ENCODE peak calls at places on chromosome 12, in eight cellular contexts. C is cardiac muscle cell, A is spleen, R is fibroblast of pulmonary artery, D is ovary, O is fibroblast of lung, L is cardiac fibroblast, E is NB4. N is an unnamed sample.

GRCh38 chr12:10618338-10618987 is 5.1 kb upstream of the MAGOHB start:
- DNase-seq in D (no peak), C (no peak), L (peak), O (peak), E (no peak), R (peak), A (no peak), N (peak)

GRCh38 chr12:56324196-56324595 is 8.4 kb upstream of the CNPY2 start:
- DNase-seq in E (no peak), L (no peak), R (no peak), O (no peak), A (peak), D (no peak), C (no peak), N (no peak)

GRCh38 chr12:93802698-93803097 is 125.5 kb downstream of the CRADD start:
- DNase-seq in C (peak), D (no peak), E (no peak), L (peak), O (peak), R (peak), A (no peak), N (peak)

GRCh38 chr12:123879691-123880090 is 92.9 kb downstream of the CCDC92 start:
- DNase-seq in L (no peak), O (no peak), D (no peak), A (no peak), E (no peak), R (no peak), C (no peak), N (no peak)

GRCh38 chr12:50520808-50521207 is 16.0 kb downstream of the DIP2B start:
- DNase-seq in L (no peak), O (no peak), D (peak), E (no peak), C (no peak), A (no peak), R (no peak), N (peak)

GRCh38 chr12:88960213-88960878 is 380.1 kb upstream of the KITLG start:
- DNase-seq in L (peak), C (peak), O (peak), A (no peak), R (peak), D (no peak), E (no peak), N (peak)

GRCh38 chr12:112996501-112996900 is 18.2 kb downstream of the OAS2 start:
- DNase-seq in A (no peak), C (no peak), E (no peak), R (no peak), D (no peak), O (no peak), L (no peak), N (no peak)

GRCh38 chr12:12333980-12334709 is 15.9 kb downstream of the MANSC1 start:
- DNase-seq in O (peak), A (peak), C (peak), E (peak), R (peak), L (peak), D (no peak), N (peak)

GRCh38 chr12:5204831-5205230 is 161.2 kb downstream of the KCNA5 start:
- DNase-seq in O (no peak), A (no peak), C (no peak), D (no peak), L (no peak), E (no peak), R (no peak), N (no peak)

GRCh38 chr12:100706029-100706428 is 88.5 kb upstream of the ANO4 start:
- DNase-seq in E (no peak), A (no peak), O (peak), D (no peak), R (peak), L (peak), C (no peak), N (peak)

GRCh38 chr12:95114766-95115450 is 41.5 kb upstream of the NR2C1 start:
- DNase-seq in C (no peak), D (no peak), A (no peak), E (no peak), R (no peak), O (peak), L (peak), N (peak)

GRCh38 chr12:94099191-94099983 is 49.0 kb upstream of the PLXNC1 start:
- DNase-seq in E (peak), D (no peak), A (no peak), R (no peak), L (peak), C (no peak), O (peak), N (no peak)

GRCh38 chr12:2374092-2374740 is 321.4 kb downstream of the CACNA1C start:
- DNase-seq in E (no peak), L (no peak), O (peak), C (no peak), R (no peak), A (no peak), D (no peak), N (no peak)

GRCh38 chr12:109389146-109389545 is 41.4 kb downstream of the MYO1H start:
- DNase-seq in D (no peak), O (no peak), L (no peak), E (peak), R (no peak), C (no peak), A (no peak), N (no peak)

GRCh38 chr12:92745874-92746553 is 43.2 kb downstream of the PLEKHG7 start:
- DNase-seq in A (no peak), L (peak), O (peak), E (no peak), R (peak), C (no peak), D (peak), N (peak)

GRCh38 chr12:126747530-126748149 is 1519.3 kb upstream of the TMEM132C start:
- DNase-seq in L (peak), R (peak), O (peak), C (peak), E (peak), A (peak), D (no peak), N (no peak)

GRCh38 chr12:101845312-101845711 is 14.6 kb upstream of the GNPTAB start:
- DNase-seq in D (no peak), C (no peak), R (no peak), O (no peak), E (no peak), A (no peak), L (no peak), N (no peak)

GRCh38 chr12:64098709-64099354 is 123.3 kb downstream of the KICS2 start:
- DNase-seq in E (no peak), A (no peak), L (peak), O (peak), R (peak), D (peak), C (no peak), N (peak)

GRCh38 chr12:9066183-9066623 is 49.5 kb downstream of the A2M start:
- DNase-seq in E (no peak), C (no peak), O (no peak), D (no peak), A (no peak), L (no peak), R (no peak), N (no peak)

GRCh38 chr12:6745751-6746525 is 7.0 kb downstream of the MLF2 start:
- DNase-seq in L (peak), C (no peak), R (no peak), A (peak), E (peak), O (no peak), D (no peak), N (no peak)

GRCh38 chr12:32902287-32902996 is 5.9 kb upstream of the PKP2 start:
- DNase-seq in D (no peak), O (no peak), L (no peak), A (no peak), R (no peak), C (no peak), E (no peak), N (no peak)

GRCh38 chr12:32903763-32904162 is 7.2 kb upstream of the PKP2 start:
- DNase-seq in D (no peak), C (no peak), R (no peak), L (no peak), O (no peak), E (no peak), A (no peak), N (no peak)

GRCh38 chr12:32897688-32898573 is 1.4 kb upstream of the PKP2 start:
- DNase-seq in D (no peak), O (no peak), R (no peak), C (no peak), A (no peak), L (no peak), E (no peak), N (no peak)

GRCh38 chr12:32903318-32903717 is 6.7 kb upstream of the PKP2 start:
- DNase-seq in C (no peak), A (no peak), O (no peak), D (no peak), L (no peak), E (no peak), R (no peak), N (no peak)

DNA sequence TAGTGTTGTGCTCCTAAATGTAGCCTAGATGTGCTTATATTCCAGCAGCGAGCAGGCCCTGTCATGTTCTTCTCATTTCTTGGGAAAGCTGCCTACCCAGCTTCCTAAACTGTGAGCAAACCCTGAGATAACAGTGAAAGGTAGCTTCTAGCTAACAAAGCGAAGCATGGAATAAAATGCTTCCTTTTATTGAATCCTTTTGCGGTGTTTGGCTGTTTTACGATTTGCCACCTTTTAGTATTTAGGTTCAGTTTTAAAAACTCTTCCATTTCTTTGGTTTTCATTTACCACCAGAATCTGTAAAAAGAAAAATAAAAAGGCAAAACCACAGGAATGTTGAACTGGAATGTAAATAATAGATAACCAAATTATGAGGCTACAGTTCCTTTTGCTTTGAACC is 5.0 kb upstream of the PKP2 start:
- DNase-seq in O (peak), E (no peak), L (no peak), R (peak), A (no peak), D (no peak), C (no peak), N (peak)
- TF ChIP-seq CTCF in O (no peak), E (no peak), L (no peak), R (no peak), A (no peak), D (no peak), C (no peak), N (no peak)

DNA sequence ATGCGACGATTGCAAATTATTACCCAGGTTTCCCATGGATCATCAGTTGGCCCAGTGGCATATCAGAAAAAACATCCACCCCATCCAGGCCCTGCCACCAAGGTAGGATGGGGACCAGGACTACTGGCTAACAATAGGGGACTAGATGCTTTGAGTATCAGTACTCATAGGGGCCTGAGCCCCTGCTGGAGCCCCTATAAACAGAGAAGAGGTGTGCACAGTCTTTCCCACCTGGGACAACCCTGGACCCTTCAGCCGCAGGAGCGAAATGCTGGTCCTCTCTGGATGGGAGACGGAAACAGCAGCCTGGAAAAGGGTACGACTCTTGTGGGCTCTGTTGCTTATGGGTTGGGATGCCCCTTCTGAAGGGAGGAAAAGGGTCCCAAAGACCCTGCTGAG is 5.7 kb downstream of the DHH start:
- DNase-seq in A (no peak), O (no peak), L (no peak), R (no peak), C (no peak), D (no peak), E (no peak), N (no peak)
- H3K4me3 ChIP-seq in A (no peak), O (no peak), L (no peak), R (no peak), C (no peak), D (no peak), E (no peak), N (no peak)

DNA sequence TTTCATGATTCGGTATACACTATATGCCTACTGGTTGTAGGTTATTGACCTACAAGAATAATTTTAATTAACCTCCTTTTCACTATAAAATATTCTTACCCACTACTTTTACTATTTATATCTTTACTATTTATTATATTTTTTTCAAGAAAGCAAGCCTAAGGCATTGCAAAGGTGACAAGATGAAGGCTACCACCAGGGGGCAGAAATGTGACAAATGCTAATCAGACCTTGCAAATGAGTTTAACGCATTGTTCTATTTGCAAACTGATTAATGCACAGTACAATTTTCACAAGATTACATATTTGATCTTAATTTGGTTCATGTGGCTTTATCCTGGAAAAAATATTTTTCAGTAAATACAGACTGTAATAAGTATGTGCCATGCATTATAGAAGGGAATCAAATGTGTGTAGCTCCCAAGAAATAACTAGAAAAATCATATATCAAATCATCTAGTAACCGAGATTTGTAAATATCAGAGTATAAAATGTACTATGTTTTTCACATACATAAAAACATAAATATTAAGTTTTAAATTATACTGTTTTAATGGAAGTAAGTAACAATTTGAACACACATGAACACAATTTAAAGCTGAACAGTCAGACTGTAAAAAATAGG is 107.0 kb downstream of the ADAMTS20 start:
- DNase-seq in C (peak), O (peak), D (no peak), L (peak), E (peak), R (peak), A (no peak), N (peak)
- TF ChIP-seq CTCF in C (peak), O (peak), D (peak), L (peak), E (peak), R (peak), A (peak), N (peak)

GRCh38 chr12:70246580-70246979 is 3.3 kb downstream of the CNOT2 start:
- DNase-seq in O (peak), A (no peak), C (no peak), E (no peak), L (peak), R (no peak), D (no peak), N (peak)
- H3K4me3 ChIP-seq in O (no peak), A (no peak), C (no peak), E (peak), L (no peak), R (no peak), D (no peak), N (no peak)